ENCODE peak calls at places on chromosomes 11 and 22, in four cellular contexts. H is HCT116, G is HepG2, M is K562. E is an unnamed sample.

GRCh38 chr11:68345776-68346728 is 33.7 kb downstream of the LRP5 start:
- DNase-seq in H (no peak), M (peak), G (no peak), E (no peak)

GRCh38 chr11:36475192-36475591 is 34.9 kb downstream of the TRAF6 start:
- DNase-seq in G (no peak), H (no peak), M (no peak), E (no peak)

GRCh38 chr11:105000167-105000566 is 22.8 kb downstream of the CASP5 start:
- DNase-seq in G (peak), M (no peak), H (peak), E (no peak)

GRCh38 chr22:37559901-37560681 is at the start of gene CDC42EP1:
- DNase-seq in M (peak), G (no peak), H (no peak), E (no peak)

GRCh38 chr11:109071712-109072524 is 350.1 kb upstream of the C11orf87 start:
- DNase-seq in M (no peak), H (no peak), G (no peak), E (no peak)

GRCh38 chr11:64758330-64759079 is 1.3 kb downstream of the PYGM start:
- DNase-seq in H (no peak), M (no peak), G (no peak), E (no peak)

GRCh38 chr11:32099516-32099915 is 8.6 kb downstream of the RCN1 start:
- DNase-seq in H (no peak), M (no peak), G (no peak), E (no peak)

GRCh38 chr22:24437820-24438328 is 10.5 kb downstream of the ADORA2A start:
- DNase-seq in G (no peak), H (no peak), M (no peak), E (peak)

GRCh38 chr22:22925795-22926358 is 38.3 kb downstream of the IGLL5 start:
- DNase-seq in M (peak), H (no peak), G (no peak), E (no peak)

GRCh38 chr11:69516526-69516925 is 35.1 kb downstream of the LINC01488 start:
- DNase-seq in H (no peak), M (no peak), G (no peak), E (no peak)

GRCh38 chr22:36767035-36767775 is 8.7 kb downstream of the IFT27 start:
- DNase-seq in G (no peak), H (no peak), M (no peak), E (no peak)

GRCh38 chr22:30425616-30426394 is at the start of gene MTFP1:
- DNase-seq in M (peak), H (no peak), G (peak), E (no peak)

GRCh38 chr22:49356428-49356827 is 471.2 kb downstream of the BRD1 start:
- DNase-seq in M (no peak), H (no peak), G (no peak), E (no peak)

GRCh38 chr11:44621784-44622183 is 56.3 kb downstream of the CD82 start:
- DNase-seq in H (no peak), G (no peak), M (no peak), E (no peak)

GRCh38 chr11:73478737-73479347 is 102.6 kb downstream of the RELT start:
- DNase-seq in G (peak), M (peak), H (peak), E (peak)
- TF ChIP-seq TCF7L2 in G (no peak), M (no peak), H (no peak), E (no peak)

GRCh38 chr11:19091366-19091765 is 25.6 kb upstream of the ZDHHC13 start:
- DNase-seq in G (no peak), M (no peak), H (no peak), E (no peak)
- TF ChIP-seq TCF7L2 in G (no peak), M (no peak), H (no peak), E (no peak)

DNA sequence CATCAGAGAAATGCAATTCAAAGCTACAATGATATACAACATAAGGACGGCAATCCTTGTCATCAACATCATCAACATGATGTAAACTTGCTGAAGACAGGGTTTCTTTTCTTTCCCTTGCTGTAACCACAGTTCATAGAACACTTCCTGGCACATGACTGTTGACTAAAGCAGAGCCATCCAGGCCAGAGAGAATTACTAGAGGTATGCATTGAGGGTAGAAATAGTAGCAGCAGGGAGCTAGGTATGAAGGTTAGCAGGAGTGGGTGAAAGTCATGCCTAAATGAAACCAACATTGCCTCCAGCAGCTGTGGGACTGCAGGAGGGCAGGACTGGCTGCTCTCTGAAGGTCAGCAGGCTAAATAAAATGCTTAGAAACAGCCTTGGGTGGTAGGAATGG is 103.7 kb downstream of the LRRC32 start:
- DNase-seq in H (no peak), G (no peak), M (no peak), E (no peak)
- TF ChIP-seq TCF7L2 in H (no peak), G (no peak), M (no peak), E (no peak)

GRCh38 chr22:33908201-33909074 is 11.8 kb downstream of the LARGE1 start:
- DNase-seq in G (no peak), H (no peak), M (no peak), E (no peak)
- TF ChIP-seq TCF7L2 in G (no peak), H (no peak), M (no peak), E (no peak)